ENCODE peak calls at places on chromosome 21, in four cellular contexts. X, J, F and I are unnamed samples.

GRCh38 chr21:42532466-42533181 is 19.0 kb downstream of the SLC37A1 start:
- DNase-seq in F (peak; percentile 61), J (no peak), X (no peak), I (peak; percentile 61)

GRCh38 chr21:31530918-31531705 is 128.4 kb upstream of the SOD1 start:
- DNase-seq in J (no peak), X (no peak), F (peak; percentile 54), I (peak; percentile 69)

GRCh38 chr21:39676054-39676771 is 63.5 kb downstream of the B3GALT5 start:
- DNase-seq in J (no peak), X (peak; percentile 34), F (peak; percentile 57), I (peak; percentile 31)

GRCh38 chr21:27269646-27270045 is 302.8 kb upstream of the ADAMTS5 start:
- DNase-seq in J (no peak), X (peak; percentile 6), F (no peak), I (no peak)

GRCh38 chr21:46096596-46096981 is 1.3 kb upstream of the COL6A2 start:
- DNase-seq in F (no peak), J (no peak), X (no peak), I (no peak)

GRCh38 chr21:44971672-44971995 is 31.8 kb downstream of the SLX9 start:
- DNase-seq in X (no peak), J (no peak), F (no peak), I (no peak)

GRCh38 chr21:42404534-42404933 is 832 bp downstream of the UBASH3A start:
- DNase-seq in X (no peak), J (no peak), F (no peak), I (no peak)

GRCh38 chr21:29849735-29850176 is 90.0 kb downstream of the GRIK1 start:
- DNase-seq in F (peak; percentile 75), J (peak; percentile 44), X (peak; percentile 51), I (peak; percentile 22)

GRCh38 chr21:46020581-46020980 is 39.0 kb downstream of the COL6A1 start:
- DNase-seq in J (no peak), X (no peak), F (no peak), I (no peak)

GRCh38 chr21:33121715-33122475 is 52.0 kb downstream of the OLIG1 start:
- DNase-seq in X (peak; percentile 55), F (no peak), J (no peak), I (no peak)

GRCh38 chr21:27429612-27430361 is 462.9 kb upstream of the ADAMTS5 start:
- DNase-seq in X (no peak), J (no peak), F (no peak), I (no peak)

GRCh38 chr21:23475518-23476189 is 2131.6 kb downstream of the MRPL39 start:
- DNase-seq in X (no peak), J (no peak), F (no peak), I (no peak)